ENCODE peak calls at places on chromosomes 3 and 15, in five cellular contexts. M is brain microvascular endothelial cell, E is posterior cingulate gyrus, N is ACHN, Y is RCC 7860. I is an unnamed sample.

GRCh38 chr3:153658151-153658550 is 463.0 kb upstream of the ARHGEF26 start:
- DNase-seq in E (no peak), M (no peak), N (no peak), Y (no peak), I (peak)

GRCh38 chr15:66739287-66739686 is 37.3 kb downstream of the SMAD6 start:
- DNase-seq in Y (no peak), N (no peak), M (no peak), E (no peak), I (no peak)

GRCh38 chr15:48992096-48992495 is 28.4 kb upstream of the SHC4 start:
- DNase-seq in N (no peak), Y (no peak), E (peak), M (no peak), I (no peak)

GRCh38 chr3:27880969-27881892 is 159.1 kb upstream of the EOMES start:
- DNase-seq in N (no peak), M (no peak), E (no peak), Y (no peak), I (no peak)

GRCh38 chr3:47542614-47543173 is 29.2 kb upstream of the ELP6 start:
- DNase-seq in E (peak), M (no peak), Y (no peak), N (no peak), I (peak)

GRCh38 chr15:77659350-77660321 is 26.9 kb upstream of the LINGO1 start:
- DNase-seq in N (peak), E (peak), M (peak), Y (peak), I (peak)

GRCh38 chr3:157136647-157137387 is 23.1 kb downstream of the CCNL1 start:
- DNase-seq in Y (peak), N (no peak), M (no peak), E (peak), I (peak)

GRCh38 chr3:32568953-32569352 is 1.7 kb downstream of the DYNC1LI1 start:
- DNase-seq in E (no peak), Y (no peak), M (no peak), N (no peak), I (no peak)

GRCh38 chr15:70863450-70864218 is 9.7 kb upstream of the LARP6 start:
- DNase-seq in Y (peak), N (peak), M (peak), E (peak), I (peak)

GRCh38 chr3:115834068-115834467 is 210.8 kb downstream of the GAP43 start:
- DNase-seq in E (no peak), Y (peak), N (peak), M (peak), I (peak)

GRCh38 chr15:75363786-75364185 is 4.6 kb downstream of the MAN2C1 start:
- DNase-seq in N (no peak), M (no peak), Y (no peak), E (no peak), I (no peak)

GRCh38 chr15:35669021-35669420 is 123.1 kb upstream of the DPH6 start:
- DNase-seq in Y (no peak), N (no peak), E (no peak), M (no peak), I (no peak)

GRCh38 chr3:126394179-126394976 is at the start of gene CFAP100:
- DNase-seq in N (no peak), M (peak), Y (no peak), E (peak), I (peak)

GRCh38 chr3:45011756-45012441 is 14.2 kb upstream of the CLEC3B start:
- DNase-seq in E (no peak), Y (peak), M (peak), N (peak), I (peak)

GRCh38 chr15:73617910-73618309 is 15.3 kb downstream of the NPTN start:
- DNase-seq in M (no peak), N (no peak), Y (no peak), E (no peak), I (no peak)

GRCh38 chr3:76585794-76586392 is 454.0 kb upstream of the ROBO2 start:
- DNase-seq in Y (peak), M (no peak), N (peak), E (no peak), I (peak)

GRCh38 chr3:143206955-143207337 is 87.4 kb downstream of the CHST2 start:
- DNase-seq in Y (no peak), M (no peak), E (no peak), N (no peak), I (no peak)

GRCh38 chr3:115671761-115672455 is 48.6 kb downstream of the GAP43 start:
- DNase-seq in N (peak), E (no peak), Y (no peak), M (no peak), I (no peak)

GRCh38 chr3:157311633-157312365 is 124.9 kb upstream of the PTX3 start:
- DNase-seq in N (no peak), E (no peak), Y (no peak), M (no peak), I (peak)

GRCh38 chr3:119311191-119311925 is 17.2 kb downstream of the ARHGAP31 start:
- DNase-seq in N (peak), Y (peak), M (peak), E (no peak), I (peak)

GRCh38 chr3:14476583-14477265 is 63.4 kb downstream of the GRIP2 start:
- DNase-seq in N (no peak), M (no peak), E (no peak), Y (no peak), I (no peak)

GRCh38 chr15:65094294-65094995 is 17.9 kb downstream of the KBTBD13 start:
- DNase-seq in E (no peak), Y (no peak), M (no peak), N (no peak), I (no peak)

GRCh38 chr3:120418866-120419490 is 31.8 kb downstream of the FSTL1 start:
- DNase-seq in N (peak), E (peak), M (peak), Y (peak), I (no peak)

GRCh38 chr3:46646700-46647099 is 34.4 kb downstream of the FAM240A start:
- DNase-seq in N (no peak), M (peak), Y (no peak), E (no peak), I (peak)

GRCh38 chr3:168533600-168533999 is 437.9 kb upstream of the GOLIM4 start:
- DNase-seq in M (no peak), Y (no peak), N (no peak), E (no peak), I (no peak)

GRCh38 chr3:149536429-149536828 is 61.9 kb downstream of the TM4SF4 start:
- DNase-seq in E (peak), N (no peak), M (peak), Y (peak), I (peak)

GRCh38 chr15:41401904-41402267 is 410 bp downstream of the NDUFAF1 start:
- DNase-seq in E (no peak), Y (no peak), M (no peak), N (peak), I (peak)

GRCh38 chr3:188584958-188585689 is 431.2 kb downstream of the LPP start:
- DNase-seq in Y (no peak), M (no peak), N (no peak), E (no peak), I (no peak)

GRCh38 chr3:30585654-30586053 is 20.7 kb upstream of the TGFBR2 start:
- DNase-seq in E (no peak), M (no peak), Y (no peak), N (no peak), I (no peak)

GRCh38 chr3:139288266-139288821 is 55.5 kb upstream of the MRPS22 start:
- DNase-seq in N (no peak), M (no peak), Y (no peak), E (no peak), I (no peak)

GRCh38 chr3:183114779-183115178 is 15.5 kb upstream of the MCCC1 start:
- DNase-seq in Y (no peak), N (no peak), E (peak), M (no peak), I (no peak)

GRCh38 chr3:174355505-174355904 is 503.6 kb upstream of the NAALADL2 start:
- DNase-seq in E (no peak), Y (peak), M (peak), N (peak), I (peak)

GRCh38 chr15:29204356-29204755 is 65.3 kb downstream of the NSMCE3 start:
- DNase-seq in M (no peak), E (no peak), Y (no peak), N (no peak), I (no peak)

GRCh38 chr3:175111036-175111435 is 251.9 kb downstream of the NAALADL2 start:
- DNase-seq in N (no peak), Y (no peak), E (no peak), M (peak), I (peak)

GRCh38 chr3:123272547-123272946 is 70.8 kb downstream of the SEC22A start:
- DNase-seq in M (peak), N (peak), Y (no peak), E (no peak), I (peak)

GRCh38 chr3:14819671-14820070 is 909 bp downstream of the FGD5 start:
- DNase-seq in Y (no peak), E (no peak), M (no peak), N (no peak), I (no peak)

GRCh38 chr15:96321422-96322391 is 8.8 kb upstream of the NR2F2 start:
- DNase-seq in Y (no peak), N (peak), E (no peak), M (peak), I (no peak)

GRCh38 chr15:47725924-47726323 is 8.6 kb downstream of the SEMA6D start:
- DNase-seq in M (no peak), N (no peak), E (no peak), Y (no peak), I (no peak)

I was measured in AG10803.